ENCODE peak calls at places on chromosomes 13 and 19, in eight cellular contexts. One of them, this sample, is unnamed.

GRCh38 chr13:40236566-40237168 is 429.8 kb downstream of the FOXO1 start:
- DNase-seq in skeletal muscle cell: no peak
- DNase-seq in stimulated activated CD8-positive, alpha-beta memory T cell treated with anti-CD3 and anti-CD28 coated beads, Interleukin-4, amount 100 ng/mL, for 1 hour: no peak
- DNase-seq in AML-193: no peak
- DNase-seq in amygdala: no peak
- DNase-seq in RPMI7951: no peak
- DNase-seq in fibroblast of the conjunctiva: peak; percentile 55
- DNase-seq in CD8-positive, alpha-beta memory T cell: no peak
- DNase-seq in this sample: no peak

GRCh38 chr13:67383358-67383757 is 153.2 kb upstream of the PCDH9 start:
- DNase-seq in skeletal muscle cell: peak; percentile 32
- DNase-seq in stimulated activated CD8-positive, alpha-beta memory T cell treated with anti-CD3 and anti-CD28 coated beads, Interleukin-4, amount 100 ng/mL, for 1 hour: no peak
- DNase-seq in AML-193: no peak
- DNase-seq in amygdala: no peak
- DNase-seq in RPMI7951: no peak
- DNase-seq in fibroblast of the conjunctiva: peak; percentile 42
- DNase-seq in CD8-positive, alpha-beta memory T cell: no peak
- DNase-seq in this sample: peak; percentile 67

GRCh38 chr19:46624958-46625661 is at the start of gene PTGIR:
- DNase-seq in skeletal muscle cell: peak; percentile 62
- DNase-seq in stimulated activated CD8-positive, alpha-beta memory T cell treated with anti-CD3 and anti-CD28 coated beads, Interleukin-4, amount 100 ng/mL, for 1 hour: no peak
- DNase-seq in AML-193: no peak
- DNase-seq in amygdala: no peak
- DNase-seq in RPMI7951: peak; percentile 56
- DNase-seq in fibroblast of the conjunctiva: no peak
- DNase-seq in CD8-positive, alpha-beta memory T cell: no peak
- DNase-seq in this sample: no peak

GRCh38 chr13:83563499-83563898 is 318.8 kb downstream of the SLITRK1 start:
- DNase-seq in skeletal muscle cell: no peak
- DNase-seq in stimulated activated CD8-positive, alpha-beta memory T cell treated with anti-CD3 and anti-CD28 coated beads, Interleukin-4, amount 100 ng/mL, for 1 hour: no peak
- DNase-seq in AML-193: no peak
- DNase-seq in amygdala: no peak
- DNase-seq in RPMI7951: no peak
- DNase-seq in fibroblast of the conjunctiva: no peak
- DNase-seq in CD8-positive, alpha-beta memory T cell: no peak
- DNase-seq in this sample: no peak

GRCh38 chr13:40786568-40786996 is 2.8 kb upstream of the SLC25A15 start:
- DNase-seq in skeletal muscle cell: no peak
- DNase-seq in stimulated activated CD8-positive, alpha-beta memory T cell treated with anti-CD3 and anti-CD28 coated beads, Interleukin-4, amount 100 ng/mL, for 1 hour: no peak
- DNase-seq in AML-193: no peak
- DNase-seq in amygdala: no peak
- DNase-seq in RPMI7951: peak; percentile 58
- DNase-seq in fibroblast of the conjunctiva: no peak
- DNase-seq in CD8-positive, alpha-beta memory T cell: no peak
- DNase-seq in this sample: no peak

GRCh38 chr19:49780861-49781260 is 14.1 kb downstream of the AP2A1 start:
- DNase-seq in skeletal muscle cell: no peak
- DNase-seq in stimulated activated CD8-positive, alpha-beta memory T cell treated with anti-CD3 and anti-CD28 coated beads, Interleukin-4, amount 100 ng/mL, for 1 hour: no peak
- DNase-seq in AML-193: no peak
- DNase-seq in amygdala: no peak
- DNase-seq in RPMI7951: no peak
- DNase-seq in fibroblast of the conjunctiva: no peak
- DNase-seq in CD8-positive, alpha-beta memory T cell: no peak
- DNase-seq in this sample: no peak

GRCh38 chr19:3618144-3618810 is 8.3 kb downstream of the CACTIN start:
- DNase-seq in skeletal muscle cell: no peak
- DNase-seq in stimulated activated CD8-positive, alpha-beta memory T cell treated with anti-CD3 and anti-CD28 coated beads, Interleukin-4, amount 100 ng/mL, for 1 hour: peak; percentile 29
- DNase-seq in AML-193: no peak
- DNase-seq in amygdala: no peak
- DNase-seq in RPMI7951: peak; percentile 77
- DNase-seq in fibroblast of the conjunctiva: peak; percentile 47
- DNase-seq in CD8-positive, alpha-beta memory T cell: peak; percentile 55
- DNase-seq in this sample: no peak

GRCh38 chr19:11130824-11131455 is 24.6 kb downstream of the SPC24 start:
- DNase-seq in skeletal muscle cell: no peak
- DNase-seq in stimulated activated CD8-positive, alpha-beta memory T cell treated with anti-CD3 and anti-CD28 coated beads, Interleukin-4, amount 100 ng/mL, for 1 hour: peak; percentile 33
- DNase-seq in AML-193: peak; percentile 44
- DNase-seq in amygdala: peak; percentile 3
- DNase-seq in RPMI7951: peak; percentile 69
- DNase-seq in fibroblast of the conjunctiva: no peak
- DNase-seq in CD8-positive, alpha-beta memory T cell: peak; percentile 63
- DNase-seq in this sample: peak; percentile 36

GRCh38 chr13:74114202-74114601 is 20.0 kb downstream of the KLF12 start:
- DNase-seq in skeletal muscle cell: no peak
- DNase-seq in stimulated activated CD8-positive, alpha-beta memory T cell treated with anti-CD3 and anti-CD28 coated beads, Interleukin-4, amount 100 ng/mL, for 1 hour: no peak
- DNase-seq in AML-193: no peak
- DNase-seq in amygdala: no peak
- DNase-seq in RPMI7951: no peak
- DNase-seq in fibroblast of the conjunctiva: no peak
- DNase-seq in CD8-positive, alpha-beta memory T cell: no peak
- DNase-seq in this sample: no peak

GRCh38 chr13:71867101-71867814 is at the start of gene DACH1:
- DNase-seq in skeletal muscle cell: no peak
- DNase-seq in stimulated activated CD8-positive, alpha-beta memory T cell treated with anti-CD3 and anti-CD28 coated beads, Interleukin-4, amount 100 ng/mL, for 1 hour: no peak
- DNase-seq in AML-193: peak; percentile 99
- DNase-seq in amygdala: no peak
- DNase-seq in RPMI7951: peak; percentile 39
- DNase-seq in fibroblast of the conjunctiva: peak; percentile 17
- DNase-seq in CD8-positive, alpha-beta memory T cell: no peak
- DNase-seq in this sample: peak; percentile 87

GRCh38 chr19:39351537-39352037 is 9.4 kb downstream of the SAMD4B start:
- DNase-seq in skeletal muscle cell: no peak
- DNase-seq in stimulated activated CD8-positive, alpha-beta memory T cell treated with anti-CD3 and anti-CD28 coated beads, Interleukin-4, amount 100 ng/mL, for 1 hour: no peak
- DNase-seq in AML-193: no peak
- DNase-seq in amygdala: no peak
- DNase-seq in RPMI7951: no peak
- DNase-seq in fibroblast of the conjunctiva: no peak
- DNase-seq in CD8-positive, alpha-beta memory T cell: no peak
- DNase-seq in this sample: no peak

GRCh38 chr13:102913924-102914628 is 68.2 kb downstream of the ERCC5 start:
- DNase-seq in skeletal muscle cell: no peak
- DNase-seq in stimulated activated CD8-positive, alpha-beta memory T cell treated with anti-CD3 and anti-CD28 coated beads, Interleukin-4, amount 100 ng/mL, for 1 hour: no peak
- DNase-seq in AML-193: no peak
- DNase-seq in amygdala: peak; percentile 3
- DNase-seq in RPMI7951: peak; percentile 58
- DNase-seq in fibroblast of the conjunctiva: peak; percentile 49
- DNase-seq in CD8-positive, alpha-beta memory T cell: no peak
- DNase-seq in this sample: no peak

GRCh38 chr19:33797821-33798633 is 1.4 kb downstream of the KCTD15 start:
- DNase-seq in skeletal muscle cell: no peak
- DNase-seq in stimulated activated CD8-positive, alpha-beta memory T cell treated with anti-CD3 and anti-CD28 coated beads, Interleukin-4, amount 100 ng/mL, for 1 hour: no peak
- DNase-seq in AML-193: no peak
- DNase-seq in amygdala: no peak
- DNase-seq in RPMI7951: peak; percentile 52
- DNase-seq in fibroblast of the conjunctiva: no peak
- DNase-seq in CD8-positive, alpha-beta memory T cell: no peak
- DNase-seq in this sample: no peak

GRCh38 chr13:87169337-87169736 is 501.8 kb upstream of the SLITRK5 start:
- DNase-seq in skeletal muscle cell: no peak
- DNase-seq in stimulated activated CD8-positive, alpha-beta memory T cell treated with anti-CD3 and anti-CD28 coated beads, Interleukin-4, amount 100 ng/mL, for 1 hour: no peak
- DNase-seq in AML-193: no peak
- DNase-seq in amygdala: no peak
- DNase-seq in RPMI7951: no peak
- DNase-seq in fibroblast of the conjunctiva: no peak
- DNase-seq in CD8-positive, alpha-beta memory T cell: no peak
- DNase-seq in this sample: no peak

GRCh38 chr19:12913871-12914690 is 5.0 kb downstream of the SYCE2 start:
- DNase-seq in skeletal muscle cell: no peak
- DNase-seq in stimulated activated CD8-positive, alpha-beta memory T cell treated with anti-CD3 and anti-CD28 coated beads, Interleukin-4, amount 100 ng/mL, for 1 hour: peak; percentile 20
- DNase-seq in AML-193: peak; percentile 94
- DNase-seq in amygdala: peak; percentile 6
- DNase-seq in RPMI7951: no peak
- DNase-seq in fibroblast of the conjunctiva: no peak
- DNase-seq in CD8-positive, alpha-beta memory T cell: peak; percentile 69
- DNase-seq in this sample: peak; percentile 60

GRCh38 chr19:1874554-1875185 is 10.6 kb downstream of the ABHD17A start:
- DNase-seq in skeletal muscle cell: no peak
- DNase-seq in stimulated activated CD8-positive, alpha-beta memory T cell treated with anti-CD3 and anti-CD28 coated beads, Interleukin-4, amount 100 ng/mL, for 1 hour: no peak
- DNase-seq in AML-193: peak; percentile 31
- DNase-seq in amygdala: no peak
- DNase-seq in RPMI7951: no peak
- DNase-seq in fibroblast of the conjunctiva: no peak
- DNase-seq in CD8-positive, alpha-beta memory T cell: peak; percentile 78
- DNase-seq in this sample: no peak

GRCh38 chr13:80577951-80578670 is 237.2 kb upstream of the SPRY2 start:
- DNase-seq in skeletal muscle cell: no peak
- DNase-seq in stimulated activated CD8-positive, alpha-beta memory T cell treated with anti-CD3 and anti-CD28 coated beads, Interleukin-4, amount 100 ng/mL, for 1 hour: no peak
- DNase-seq in AML-193: no peak
- DNase-seq in amygdala: no peak
- DNase-seq in RPMI7951: no peak
- DNase-seq in fibroblast of the conjunctiva: no peak
- DNase-seq in CD8-positive, alpha-beta memory T cell: no peak
- DNase-seq in this sample: no peak

GRCh38 chr19:33063356-33064116 is 1.2 kb downstream of the RHPN2 start:
- DNase-seq in skeletal muscle cell: no peak
- DNase-seq in stimulated activated CD8-positive, alpha-beta memory T cell treated with anti-CD3 and anti-CD28 coated beads, Interleukin-4, amount 100 ng/mL, for 1 hour: no peak
- DNase-seq in AML-193: no peak
- DNase-seq in amygdala: no peak
- DNase-seq in RPMI7951: peak; percentile 38
- DNase-seq in fibroblast of the conjunctiva: no peak
- DNase-seq in CD8-positive, alpha-beta memory T cell: no peak
- DNase-seq in this sample: peak; percentile 16

GRCh38 chr13:52070929-52071523 is 46.5 kb downstream of the UTP14C start:
- DNase-seq in skeletal muscle cell: no peak
- DNase-seq in stimulated activated CD8-positive, alpha-beta memory T cell treated with anti-CD3 and anti-CD28 coated beads, Interleukin-4, amount 100 ng/mL, for 1 hour: no peak
- DNase-seq in AML-193: peak; percentile 62
- DNase-seq in amygdala: no peak
- DNase-seq in RPMI7951: peak; percentile 44
- DNase-seq in fibroblast of the conjunctiva: peak; percentile 3
- DNase-seq in CD8-positive, alpha-beta memory T cell: no peak
- DNase-seq in this sample: peak; percentile 2

GRCh38 chr13:20945952-20946383 is 43.4 kb upstream of the XPO4 start:
- DNase-seq in skeletal muscle cell: no peak
- DNase-seq in stimulated activated CD8-positive, alpha-beta memory T cell treated with anti-CD3 and anti-CD28 coated beads, Interleukin-4, amount 100 ng/mL, for 1 hour: no peak
- DNase-seq in AML-193: peak; percentile 65
- DNase-seq in amygdala: no peak
- DNase-seq in RPMI7951: no peak
- DNase-seq in fibroblast of the conjunctiva: no peak
- DNase-seq in CD8-positive, alpha-beta memory T cell: no peak
- DNase-seq in this sample: no peak

GRCh38 chr19:43700368-43701015 is 15.4 kb upstream of the IRGC start:
- DNase-seq in skeletal muscle cell: peak; percentile 46
- DNase-seq in stimulated activated CD8-positive, alpha-beta memory T cell treated with anti-CD3 and anti-CD28 coated beads, Interleukin-4, amount 100 ng/mL, for 1 hour: no peak
- DNase-seq in AML-193: no peak
- DNase-seq in amygdala: peak; percentile 11
- DNase-seq in RPMI7951: peak; percentile 98
- DNase-seq in fibroblast of the conjunctiva: peak; percentile 77
- DNase-seq in CD8-positive, alpha-beta memory T cell: no peak
- DNase-seq in this sample: no peak

GRCh38 chr13:110546933-110547332 is 14.6 kb downstream of the RAB20 start:
- DNase-seq in skeletal muscle cell: peak; percentile 84
- DNase-seq in stimulated activated CD8-positive, alpha-beta memory T cell treated with anti-CD3 and anti-CD28 coated beads, Interleukin-4, amount 100 ng/mL, for 1 hour: no peak
- DNase-seq in AML-193: no peak
- DNase-seq in amygdala: no peak
- DNase-seq in RPMI7951: peak; percentile 79
- DNase-seq in fibroblast of the conjunctiva: peak; percentile 87
- DNase-seq in CD8-positive, alpha-beta memory T cell: no peak
- DNase-seq in this sample: no peak

GRCh38 chr19:6018786-6019185 is 40.8 kb upstream of the RANBP3 start:
- DNase-seq in skeletal muscle cell: no peak
- DNase-seq in stimulated activated CD8-positive, alpha-beta memory T cell treated with anti-CD3 and anti-CD28 coated beads, Interleukin-4, amount 100 ng/mL, for 1 hour: no peak
- DNase-seq in AML-193: no peak
- DNase-seq in amygdala: no peak
- DNase-seq in RPMI7951: no peak
- DNase-seq in fibroblast of the conjunctiva: no peak
- DNase-seq in CD8-positive, alpha-beta memory T cell: no peak
- DNase-seq in this sample: no peak

GRCh38 chr13:88068975-88069374 is 397.8 kb downstream of the SLITRK5 start:
- DNase-seq in skeletal muscle cell: no peak
- DNase-seq in stimulated activated CD8-positive, alpha-beta memory T cell treated with anti-CD3 and anti-CD28 coated beads, Interleukin-4, amount 100 ng/mL, for 1 hour: no peak
- DNase-seq in AML-193: no peak
- DNase-seq in amygdala: no peak
- DNase-seq in RPMI7951: no peak
- DNase-seq in fibroblast of the conjunctiva: no peak
- DNase-seq in CD8-positive, alpha-beta memory T cell: no peak
- DNase-seq in this sample: no peak

GRCh38 chr19:40348961-40349507 is 539 bp downstream of the PLD3 start:
- DNase-seq in skeletal muscle cell: no peak
- DNase-seq in stimulated activated CD8-positive, alpha-beta memory T cell treated with anti-CD3 and anti-CD28 coated beads, Interleukin-4, amount 100 ng/mL, for 1 hour: no peak
- DNase-seq in AML-193: peak; percentile 26
- DNase-seq in amygdala: no peak
- DNase-seq in RPMI7951: peak; percentile 70
- DNase-seq in fibroblast of the conjunctiva: peak; percentile 43
- DNase-seq in CD8-positive, alpha-beta memory T cell: peak; percentile 1
- DNase-seq in this sample: peak; percentile 20

GRCh38 chr13:91347996-91348905 is 764 bp downstream of the MIR17HG start:
- DNase-seq in skeletal muscle cell: no peak
- DNase-seq in stimulated activated CD8-positive, alpha-beta memory T cell treated with anti-CD3 and anti-CD28 coated beads, Interleukin-4, amount 100 ng/mL, for 1 hour: peak; percentile 51
- DNase-seq in AML-193: no peak
- DNase-seq in amygdala: no peak
- DNase-seq in RPMI7951: peak; percentile 35
- DNase-seq in fibroblast of the conjunctiva: no peak
- DNase-seq in CD8-positive, alpha-beta memory T cell: peak; percentile 82
- DNase-seq in this sample: peak; percentile 41

GRCh38 chr19:5115771-5116202 is 146.9 kb downstream of the KDM4B start:
- DNase-seq in skeletal muscle cell: no peak
- DNase-seq in stimulated activated CD8-positive, alpha-beta memory T cell treated with anti-CD3 and anti-CD28 coated beads, Interleukin-4, amount 100 ng/mL, for 1 hour: no peak
- DNase-seq in AML-193: no peak
- DNase-seq in amygdala: no peak
- DNase-seq in RPMI7951: no peak
- DNase-seq in fibroblast of the conjunctiva: peak; percentile 12
- DNase-seq in CD8-positive, alpha-beta memory T cell: no peak
- DNase-seq in this sample: no peak

GRCh38 chr13:86870388-86870966 is 800.7 kb upstream of the SLITRK5 start:
- DNase-seq in skeletal muscle cell: no peak
- DNase-seq in stimulated activated CD8-positive, alpha-beta memory T cell treated with anti-CD3 and anti-CD28 coated beads, Interleukin-4, amount 100 ng/mL, for 1 hour: no peak
- DNase-seq in AML-193: peak; percentile 50
- DNase-seq in amygdala: no peak
- DNase-seq in RPMI7951: peak; percentile 1
- DNase-seq in fibroblast of the conjunctiva: no peak
- DNase-seq in CD8-positive, alpha-beta memory T cell: no peak
- DNase-seq in this sample: peak; percentile 29

GRCh38 chr13:41308241-41308640 is 2.8 kb upstream of the NAA16 start:
- DNase-seq in skeletal muscle cell: no peak
- DNase-seq in stimulated activated CD8-positive, alpha-beta memory T cell treated with anti-CD3 and anti-CD28 coated beads, Interleukin-4, amount 100 ng/mL, for 1 hour: no peak
- DNase-seq in AML-193: no peak
- DNase-seq in amygdala: no peak
- DNase-seq in RPMI7951: no peak
- DNase-seq in fibroblast of the conjunctiva: no peak
- DNase-seq in CD8-positive, alpha-beta memory T cell: no peak
- DNase-seq in this sample: no peak

GRCh38 chr13:30125422-30126073 is 181.8 kb downstream of the KATNAL1 start:
- DNase-seq in skeletal muscle cell: peak; percentile 95
- DNase-seq in stimulated activated CD8-positive, alpha-beta memory T cell treated with anti-CD3 and anti-CD28 coated beads, Interleukin-4, amount 100 ng/mL, for 1 hour: no peak
- DNase-seq in AML-193: no peak
- DNase-seq in amygdala: no peak
- DNase-seq in RPMI7951: peak; percentile 93
- DNase-seq in fibroblast of the conjunctiva: peak; percentile 93
- DNase-seq in CD8-positive, alpha-beta memory T cell: no peak
- DNase-seq in this sample: peak; percentile 67

GRCh38 chr19:22088541-22089144 is 36.4 kb downstream of the ZNF257 start:
- DNase-seq in skeletal muscle cell: no peak
- DNase-seq in stimulated activated CD8-positive, alpha-beta memory T cell treated with anti-CD3 and anti-CD28 coated beads, Interleukin-4, amount 100 ng/mL, for 1 hour: no peak
- DNase-seq in AML-193: no peak
- DNase-seq in amygdala: no peak
- DNase-seq in RPMI7951: no peak
- DNase-seq in fibroblast of the conjunctiva: no peak
- DNase-seq in CD8-positive, alpha-beta memory T cell: no peak
- DNase-seq in this sample: no peak

GRCh38 chr19:2613507-2614295 is 88.8 kb downstream of the GNG7 start:
- DNase-seq in skeletal muscle cell: no peak
- DNase-seq in stimulated activated CD8-positive, alpha-beta memory T cell treated with anti-CD3 and anti-CD28 coated beads, Interleukin-4, amount 100 ng/mL, for 1 hour: no peak
- DNase-seq in AML-193: peak; percentile 41
- DNase-seq in amygdala: no peak
- DNase-seq in RPMI7951: no peak
- DNase-seq in fibroblast of the conjunctiva: no peak
- DNase-seq in CD8-positive, alpha-beta memory T cell: peak; percentile 63
- DNase-seq in this sample: no peak

GRCh38 chr19:42288881-42289555 is 12.9 kb upstream of the PRR19 start:
- DNase-seq in skeletal muscle cell: no peak
- DNase-seq in stimulated activated CD8-positive, alpha-beta memory T cell treated with anti-CD3 and anti-CD28 coated beads, Interleukin-4, amount 100 ng/mL, for 1 hour: no peak
- DNase-seq in AML-193: no peak
- DNase-seq in amygdala: no peak
- DNase-seq in RPMI7951: no peak
- DNase-seq in fibroblast of the conjunctiva: no peak
- DNase-seq in CD8-positive, alpha-beta memory T cell: no peak
- DNase-seq in this sample: no peak

GRCh38 chr19:14381689-14382474 is 638 bp downstream of the ADGRE5 start:
- DNase-seq in skeletal muscle cell: no peak
- DNase-seq in stimulated activated CD8-positive, alpha-beta memory T cell treated with anti-CD3 and anti-CD28 coated beads, Interleukin-4, amount 100 ng/mL, for 1 hour: peak; percentile 60
- DNase-seq in AML-193: peak; percentile 78
- DNase-seq in amygdala: no peak
- DNase-seq in RPMI7951: peak; percentile 64
- DNase-seq in fibroblast of the conjunctiva: no peak
- DNase-seq in CD8-positive, alpha-beta memory T cell: peak; percentile 90
- DNase-seq in this sample: no peak